ENCODE peak calls at places on chromosomes 1 and 21, in seven cellular contexts. B is neuronal stem cell; H is GM23338; X is HepG2; W is body of pancreas; V is effector memory CD4-positive, alpha-beta T cell; D is transverse colon. Z is an unnamed sample. For H3K4me1, the result is how much of the 10 kb centered on the place peaks cover.

GRCh38 chr1:89823679-89824292 is 3.0 kb downstream of the LRRC8D start:
- DNase-seq in D (no peak), W (no peak), X (no peak), H (no peak), B (no peak), V (no peak), Z (no peak)

GRCh38 chr1:20719261-20719660 is 1.5 kb upstream of the KIF17 start:
- DNase-seq in B (no peak), H (no peak), V (no peak), X (no peak), D (no peak), W (peak), Z (no peak)

GRCh38 chr1:226593541-226593940 is 45.0 kb downstream of the STUM start:
- DNase-seq in B (no peak), V (no peak), D (no peak), X (no peak), H (no peak), W (no peak), Z (no peak)

GRCh38 chr1:10765734-10766478 is 30.5 kb downstream of the CASZ1 start:
- DNase-seq in V (no peak), B (no peak), H (no peak), X (no peak), W (peak), D (peak), Z (no peak)

GRCh38 chr1:109761227-109762038 is 2.3 kb downstream of the EPS8L3 start:
- DNase-seq in B (no peak), H (no peak), X (no peak), W (peak), D (peak), V (no peak), Z (peak)

GRCh38 chr1:221708987-221709386 is 32.9 kb downstream of the DUSP10 start:
- DNase-seq in V (peak), W (peak), D (peak), H (peak), B (peak), X (peak), Z (no peak)

GRCh38 chr1:153380711-153381110 is 5.3 kb upstream of the S100A12 start:
- DNase-seq in D (no peak), B (no peak), V (no peak), X (no peak), W (no peak), H (no peak), Z (no peak)

GRCh38 chr1:110615548-110616130 is 9.5 kb upstream of the KCNA2 start:
- DNase-seq in H (peak), V (no peak), X (peak), B (peak), W (peak), D (peak), Z (peak)

GRCh38 chr1:230682882-230683610 is 30.9 kb downstream of the AGT start:
- DNase-seq in X (no peak), D (no peak), B (no peak), H (no peak), W (no peak), V (no peak), Z (no peak)

GRCh38 chr1:154420961-154421924 is 16.1 kb downstream of the IL6R start:
- DNase-seq in D (no peak), X (no peak), V (no peak), B (no peak), H (no peak), W (no peak), Z (no peak)

GRCh38 chr1:56506314-56506743 is 73.0 kb downstream of the PLPP3 start:
- DNase-seq in X (no peak), B (no peak), V (no peak), H (no peak), D (peak), W (no peak), Z (no peak)

GRCh38 chr21:37670883-37671282 is 245.4 kb downstream of the KCNJ6 start:
- DNase-seq in H (no peak), V (no peak), W (no peak), X (peak), D (no peak), B (no peak), Z (peak)

GRCh38 chr1:184531296-184531695 is 144.5 kb downstream of the C1orf21 start:
- DNase-seq in X (no peak), W (no peak), H (no peak), B (no peak), D (no peak), V (no peak), Z (no peak)

GRCh38 chr1:32204943-32205361 is 519 bp upstream of the IQCC start:
- DNase-seq in D (peak), H (peak), V (no peak), X (no peak), B (no peak), W (no peak), Z (no peak)

GRCh38 chr1:183244466-183244865 is 58.4 kb downstream of the LAMC2 start:
- DNase-seq in H (no peak), W (peak), V (no peak), B (no peak), X (no peak), D (peak), Z (peak)

GRCh38 chr1:29096255-29096896 is 27.3 kb downstream of the TMEM200B start:
- DNase-seq in X (no peak), D (no peak), W (no peak), V (no peak), H (no peak), B (no peak), Z (no peak)

GRCh38 chr1:40530735-40531380 is 579 bp upstream of the ZNF684 start:
- DNase-seq in D (no peak), H (peak), B (no peak), W (no peak), X (no peak), V (no peak), Z (no peak)

GRCh38 chr1:1435911-1436633 is 582 bp downstream of the VWA1 start:
- DNase-seq in W (peak), X (no peak), D (no peak), V (no peak), B (no peak), H (no peak), Z (no peak)

GRCh38 chr1:162904579-162904978 is 43.6 kb upstream of the CCDC190 start:
- DNase-seq in X (no peak), H (no peak), V (no peak), W (no peak), D (no peak), B (no peak), Z (no peak)

GRCh38 chr1:6587261-6588005 is 7.6 kb downstream of the ZBTB48 start:
- DNase-seq in X (no peak), D (no peak), V (no peak), W (peak), H (no peak), B (no peak), Z (no peak)

GRCh38 chr1:217261636-217262035 is 369.3 kb downstream of the GPATCH2 start:
- DNase-seq in B (no peak), D (no peak), V (no peak), H (no peak), W (no peak), X (no peak), Z (no peak)

GRCh38 chr1:68890736-68891135 is 393.9 kb upstream of the DEPDC1 start:
- DNase-seq in W (no peak), D (no peak), X (no peak), H (no peak), B (no peak), V (no peak), Z (no peak)

GRCh38 chr1:31421404-31422040 is 8.5 kb downstream of the SERINC2 start:
- DNase-seq in B (peak), X (no peak), H (peak), D (no peak), V (no peak), W (no peak), Z (peak)

GRCh38 chr1:22949807-22950462 is 22.7 kb downstream of the LACTBL1 start:
- DNase-seq in V (no peak), D (no peak), B (no peak), H (no peak), X (no peak), W (no peak), Z (no peak)

GRCh38 chr1:54381524-54381923 is 24.7 kb downstream of the SSBP3 start:
- DNase-seq in X (no peak), D (no peak), H (no peak), W (no peak), B (no peak), V (no peak), Z (no peak)

GRCh38 chr1:225777058-225777582 is 506 bp upstream of the SRP9 start:
- DNase-seq in V (no peak), X (no peak), H (no peak), D (peak), W (no peak), B (no peak), Z (no peak)

GRCh38 chr1:21220815-21221214 is 44.1 kb upstream of the EIF4G3 start:
- DNase-seq in H (no peak), B (no peak), X (no peak), D (no peak), W (no peak), V (no peak), Z (peak)

GRCh38 chr21:35052786-35053185 is 3.7 kb upstream of the RUNX1 start:
- DNase-seq in D (no peak), W (no peak), H (no peak), V (no peak), B (no peak), X (no peak), Z (no peak)

GRCh38 chr1:168714012-168714411 is 15.0 kb downstream of the DPT start:
- DNase-seq in B (no peak), W (peak), H (no peak), V (no peak), D (peak), X (no peak), Z (no peak)

GRCh38 chr1:172141351-172142000 is 279.0 kb upstream of the C1orf105 start:
- DNase-seq in B (no peak), X (no peak), V (no peak), W (no peak), H (no peak), D (no peak), Z (no peak)
- H3K27ac ChIP-seq in B (no peak), X (no peak), V (no peak), W (no peak), H (no peak), D (peak), Z (no peak)

GRCh38 chr1:86714561-86715244 is 10.3 kb downstream of the SH3GLB1 start:
- DNase-seq in W (no peak), X (no peak), D (no peak), V (no peak), H (no peak), B (no peak), Z (no peak)
- H3K4me1 ChIP-seq in W (under half), X (under half), D (under half), V (under half), H (under half), B (under half), Z (half or more)

DNA sequence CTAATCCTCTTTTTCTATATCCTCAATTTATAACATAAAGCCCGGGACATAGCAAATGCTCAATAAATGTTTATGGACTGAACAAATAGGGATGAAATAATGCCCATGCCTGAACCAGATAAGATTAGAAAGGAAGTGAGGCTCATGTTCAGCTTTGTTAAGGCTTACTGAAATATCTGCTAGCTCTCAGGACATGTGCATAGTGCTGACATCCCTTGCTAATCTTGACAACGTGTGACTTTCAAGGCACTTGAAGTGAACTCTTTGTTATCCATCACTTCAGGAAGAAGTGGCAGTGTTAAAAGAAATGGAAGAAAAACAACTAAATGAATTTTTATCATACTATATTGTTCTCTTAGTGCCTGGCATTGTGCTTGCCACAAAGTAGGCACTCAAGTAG is 260.3 kb upstream of the SGIP1 start:
- DNase-seq in H (no peak), B (no peak), X (no peak), W (no peak), D (no peak), V (no peak), Z (peak)
- H3K27ac ChIP-seq in H (no peak), B (no peak), X (no peak), W (no peak), D (no peak), V (no peak), Z (no peak)

GRCh38 chr1:201552941-201553341 is 14.0 kb downstream of the NAV1 start:
- DNase-seq in X (no peak), B (no peak), V (no peak), W (no peak), H (no peak), D (no peak), Z (no peak)
- H3K4me1 ChIP-seq in X (under half), B (under half), V (under half), W (under half), H (under half), D (under half), Z (under half)

DNA sequence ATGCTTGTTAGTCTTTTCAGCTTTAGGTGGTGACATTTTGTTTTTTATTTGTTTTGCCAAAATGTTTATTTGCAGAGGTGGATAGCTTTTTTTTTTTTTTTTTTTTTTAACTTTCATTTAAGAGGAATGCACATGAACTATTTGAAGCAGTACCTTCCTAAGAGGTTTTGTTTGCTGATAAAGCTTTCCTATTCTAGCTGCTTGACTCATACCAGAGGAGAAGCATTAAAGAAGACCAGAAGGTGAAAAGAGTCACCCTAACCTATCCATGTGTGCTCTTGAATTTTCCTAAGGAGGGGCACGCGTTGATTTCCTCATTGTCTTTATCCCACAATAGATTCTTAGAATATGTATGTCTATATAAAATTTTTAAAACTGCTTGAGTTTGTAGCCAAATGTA is 57.7 kb downstream of the PRDM2 start:
- DNase-seq in B (no peak), W (no peak), V (no peak), X (no peak), H (no peak), D (no peak), Z (no peak)
- H3K27ac ChIP-seq in B (no peak), W (peak), V (no peak), X (no peak), H (no peak), D (no peak), Z (peak)

DNA sequence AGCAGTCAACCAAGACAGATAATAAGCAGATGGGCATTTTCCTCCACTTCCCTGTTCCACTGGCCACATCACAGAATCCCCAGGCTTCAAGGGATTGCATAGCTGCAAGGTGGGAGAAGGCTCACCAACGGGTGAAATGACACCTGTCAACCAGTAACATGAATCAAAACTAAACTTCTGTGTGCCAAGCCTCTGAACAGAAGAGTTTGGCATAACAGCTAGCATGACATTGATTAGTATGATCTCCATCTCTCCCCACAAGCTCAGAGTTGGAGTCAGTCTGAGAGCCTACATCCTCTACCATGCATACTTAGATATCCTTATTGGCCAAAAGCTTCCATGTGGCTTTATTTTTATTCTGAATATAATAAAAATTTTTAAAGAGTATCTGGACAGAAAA is 129.4 kb upstream of the COA6 start:
- DNase-seq in D (no peak), B (no peak), X (no peak), W (no peak), V (no peak), H (no peak), Z (no peak)
- H3K4me1 ChIP-seq in D (under half), B (under half), X (under half), W (under half), V (under half), H (under half), Z (under half)

DNA sequence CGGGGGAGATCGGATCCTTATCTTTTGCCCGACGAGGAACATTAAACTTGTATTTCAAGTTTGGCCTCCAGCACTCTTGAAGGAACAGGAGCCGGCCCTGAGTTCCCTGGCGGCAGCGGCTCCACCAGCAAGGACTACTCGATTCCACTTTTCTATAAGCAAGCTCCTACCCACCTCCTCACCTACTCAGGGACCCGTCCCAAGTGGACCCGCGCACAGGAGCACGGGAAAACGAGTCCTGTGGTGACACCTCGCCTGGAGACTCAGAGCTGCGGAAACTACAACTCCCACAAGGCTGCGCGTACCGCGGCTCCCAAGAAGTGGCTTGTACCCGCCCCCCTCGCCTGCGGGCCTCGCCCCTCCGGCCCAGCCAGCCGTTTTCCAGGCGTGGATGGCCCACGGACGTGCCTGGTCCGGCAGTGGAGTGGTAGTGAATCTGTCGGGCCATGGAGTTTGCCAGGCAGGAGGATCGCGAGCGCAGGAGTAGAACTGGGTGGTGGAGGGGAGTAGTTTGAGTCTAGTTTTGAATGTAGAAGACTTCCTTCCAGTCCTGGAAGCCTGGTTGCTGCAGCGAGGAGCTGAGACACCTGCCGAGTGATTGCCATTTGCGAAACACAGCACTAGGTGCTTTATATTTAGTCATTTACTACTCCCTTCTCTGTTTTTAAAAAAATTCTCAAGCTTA is at the start of gene ACP6:
- DNase-seq in D (peak), H (peak), B (peak), V (peak), W (peak), X (peak), Z (peak)
- H3K27ac ChIP-seq in D (peak), H (peak), B (peak), V (peak), W (peak), X (peak), Z (peak)

DNA sequence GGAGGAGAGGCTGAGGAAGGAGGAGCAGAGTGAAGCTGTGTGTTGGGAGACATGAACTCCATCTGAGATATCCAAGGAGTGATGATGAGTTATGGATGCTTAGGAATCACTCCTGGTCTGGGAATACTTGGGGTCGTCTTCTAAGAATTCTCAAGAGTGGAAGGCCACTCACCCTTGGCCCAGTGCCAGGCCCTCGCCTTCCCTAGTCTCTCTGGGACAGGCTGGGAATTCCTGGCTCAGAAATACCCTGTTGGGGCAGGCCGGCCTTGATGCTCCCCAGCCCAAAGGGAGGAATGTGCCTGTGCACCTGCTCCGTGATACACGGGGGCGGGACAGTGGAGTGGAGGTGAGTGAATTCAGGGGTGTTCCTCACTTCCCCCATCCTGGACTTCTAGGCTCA is 12.6 kb upstream of the LMNA start:
- DNase-seq in V (no peak), B (no peak), H (no peak), D (no peak), X (no peak), W (no peak), Z (no peak)
- H3K4me1 ChIP-seq in V (half or more), B (half or more), H (under half), D (half or more), X (half or more), W (under half), Z (under half)

GRCh38 chr1:103109291-103109920 is 1.1 kb upstream of the COL11A1 start:
- DNase-seq in W (no peak), V (no peak), B (peak), H (peak), X (no peak), D (no peak), Z (peak)
- H3K27ac ChIP-seq in W (no peak), V (no peak), B (peak), H (no peak), X (no peak), D (no peak), Z (peak)